ENCODE peak calls at places on chromosomes 11 and 22, in four cellular contexts. One of them, this sample, is unnamed.

GRCh38 chr11:95218149-95218548 is 12.9 kb downstream of the SESN3 start:
- DNase-seq in fibroblast of the aortic adventitia: no peak
- DNase-seq in activated CD4-positive, alpha-beta T cell treated with anti-CD3 and anti-CD28 coated beads, Interleukin-2, amount 10 ng/mL, durations not matched to agents 24 days and 14 days: no peak
- DNase-seq in iPS DF 19.7: no peak
- DNase-seq in this sample: no peak

GRCh38 chr22:48743601-48744282 is 1083.9 kb downstream of the BRD1 start:
- DNase-seq in fibroblast of the aortic adventitia: no peak
- DNase-seq in iPS DF 19.7: no peak
- DNase-seq in activated CD4-positive, alpha-beta T cell treated with anti-CD3 and anti-CD28 coated beads, Interleukin-2, amount 10 ng/mL, durations not matched to agents 24 days and 14 days: no peak
- DNase-seq in this sample: no peak

GRCh38 chr22:48889887-48890692 is 937.6 kb downstream of the BRD1 start:
- DNase-seq in iPS DF 19.7: no peak
- DNase-seq in fibroblast of the aortic adventitia: no peak
- DNase-seq in activated CD4-positive, alpha-beta T cell treated with anti-CD3 and anti-CD28 coated beads, Interleukin-2, amount 10 ng/mL, durations not matched to agents 24 days and 14 days: no peak
- DNase-seq in this sample: no peak

GRCh38 chr11:78838417-78838816 is 263.8 kb upstream of the NARS2 start:
- DNase-seq in fibroblast of the aortic adventitia: no peak
- DNase-seq in activated CD4-positive, alpha-beta T cell treated with anti-CD3 and anti-CD28 coated beads, Interleukin-2, amount 10 ng/mL, durations not matched to agents 24 days and 14 days: no peak
- DNase-seq in iPS DF 19.7: no peak
- DNase-seq in this sample: peak

GRCh38 chr11:76654310-76654851 is 16.2 kb downstream of the LRRC32 start:
- DNase-seq in iPS DF 19.7: no peak
- DNase-seq in activated CD4-positive, alpha-beta T cell treated with anti-CD3 and anti-CD28 coated beads, Interleukin-2, amount 10 ng/mL, durations not matched to agents 24 days and 14 days: no peak
- DNase-seq in fibroblast of the aortic adventitia: peak
- DNase-seq in this sample: no peak

GRCh38 chr22:19431641-19432091 is at the start of gene HIRA:
- DNase-seq in activated CD4-positive, alpha-beta T cell treated with anti-CD3 and anti-CD28 coated beads, Interleukin-2, amount 10 ng/mL, durations not matched to agents 24 days and 14 days: peak
- DNase-seq in iPS DF 19.7: no peak
- DNase-seq in fibroblast of the aortic adventitia: peak
- DNase-seq in this sample: peak

GRCh38 chr22:44151661-44152060 is 29.1 kb upstream of the PARVG start:
- DNase-seq in fibroblast of the aortic adventitia: peak
- DNase-seq in activated CD4-positive, alpha-beta T cell treated with anti-CD3 and anti-CD28 coated beads, Interleukin-2, amount 10 ng/mL, durations not matched to agents 24 days and 14 days: no peak
- DNase-seq in iPS DF 19.7: no peak
- DNase-seq in this sample: no peak

GRCh38 chr11:10294289-10294953 is 402 bp upstream of the SBF2 start:
- DNase-seq in activated CD4-positive, alpha-beta T cell treated with anti-CD3 and anti-CD28 coated beads, Interleukin-2, amount 10 ng/mL, durations not matched to agents 24 days and 14 days: no peak
- DNase-seq in fibroblast of the aortic adventitia: peak
- DNase-seq in iPS DF 19.7: no peak
- DNase-seq in this sample: peak

GRCh38 chr11:33560729-33561128 is 139.9 kb downstream of the C11orf91 start:
- DNase-seq in iPS DF 19.7: no peak
- DNase-seq in fibroblast of the aortic adventitia: no peak
- DNase-seq in activated CD4-positive, alpha-beta T cell treated with anti-CD3 and anti-CD28 coated beads, Interleukin-2, amount 10 ng/mL, durations not matched to agents 24 days and 14 days: no peak
- DNase-seq in this sample: peak

GRCh38 chr22:39241632-39242388 is 3.0 kb downstream of the PDGFB start:
- DNase-seq in iPS DF 19.7: no peak
- DNase-seq in fibroblast of the aortic adventitia: no peak
- DNase-seq in activated CD4-positive, alpha-beta T cell treated with anti-CD3 and anti-CD28 coated beads, Interleukin-2, amount 10 ng/mL, durations not matched to agents 24 days and 14 days: no peak
- DNase-seq in this sample: peak

GRCh38 chr11:87265132-87265531 is 227.4 kb downstream of the TMEM135 start:
- DNase-seq in fibroblast of the aortic adventitia: peak
- DNase-seq in iPS DF 19.7: no peak
- DNase-seq in activated CD4-positive, alpha-beta T cell treated with anti-CD3 and anti-CD28 coated beads, Interleukin-2, amount 10 ng/mL, durations not matched to agents 24 days and 14 days: no peak
- DNase-seq in this sample: no peak

GRCh38 chr11:102267602-102268001 is 49.7 kb upstream of the BIRC3 start:
- DNase-seq in iPS DF 19.7: no peak
- DNase-seq in fibroblast of the aortic adventitia: peak
- DNase-seq in activated CD4-positive, alpha-beta T cell treated with anti-CD3 and anti-CD28 coated beads, Interleukin-2, amount 10 ng/mL, durations not matched to agents 24 days and 14 days: no peak
- DNase-seq in this sample: no peak

GRCh38 chr22:30649430-30650007 is 13.9 kb downstream of the SLC35E4 start:
- DNase-seq in activated CD4-positive, alpha-beta T cell treated with anti-CD3 and anti-CD28 coated beads, Interleukin-2, amount 10 ng/mL, durations not matched to agents 24 days and 14 days: peak
- DNase-seq in iPS DF 19.7: no peak
- DNase-seq in fibroblast of the aortic adventitia: peak
- DNase-seq in this sample: peak

GRCh38 chr22:38941488-38941987 is 15.9 kb upstream of the APOBEC3A start:
- DNase-seq in fibroblast of the aortic adventitia: no peak
- DNase-seq in activated CD4-positive, alpha-beta T cell treated with anti-CD3 and anti-CD28 coated beads, Interleukin-2, amount 10 ng/mL, durations not matched to agents 24 days and 14 days: peak
- DNase-seq in iPS DF 19.7: no peak
- DNase-seq in this sample: no peak

GRCh38 chr22:35736166-35736565 is 18.5 kb downstream of the APOL5 start:
- DNase-seq in fibroblast of the aortic adventitia: no peak
- DNase-seq in activated CD4-positive, alpha-beta T cell treated with anti-CD3 and anti-CD28 coated beads, Interleukin-2, amount 10 ng/mL, durations not matched to agents 24 days and 14 days: no peak
- DNase-seq in iPS DF 19.7: no peak
- DNase-seq in this sample: no peak

GRCh38 chr22:19687561-19688300 is 26.6 kb upstream of the SEPTIN5 start:
- DNase-seq in fibroblast of the aortic adventitia: no peak
- DNase-seq in activated CD4-positive, alpha-beta T cell treated with anti-CD3 and anti-CD28 coated beads, Interleukin-2, amount 10 ng/mL, durations not matched to agents 24 days and 14 days: no peak
- DNase-seq in iPS DF 19.7: no peak
- DNase-seq in this sample: no peak

GRCh38 chr22:49965291-49966040 is 4.9 kb downstream of the PIM3 start:
- DNase-seq in activated CD4-positive, alpha-beta T cell treated with anti-CD3 and anti-CD28 coated beads, Interleukin-2, amount 10 ng/mL, durations not matched to agents 24 days and 14 days: peak
- DNase-seq in iPS DF 19.7: no peak
- DNase-seq in fibroblast of the aortic adventitia: no peak
- DNase-seq in this sample: no peak

GRCh38 chr11:41446107-41446506 is 13.3 kb downstream of the LRRC4C start:
- DNase-seq in fibroblast of the aortic adventitia: no peak
- DNase-seq in iPS DF 19.7: no peak
- DNase-seq in activated CD4-positive, alpha-beta T cell treated with anti-CD3 and anti-CD28 coated beads, Interleukin-2, amount 10 ng/mL, durations not matched to agents 24 days and 14 days: no peak
- DNase-seq in this sample: no peak

GRCh38 chr11:128294001-128294684 is 293.2 kb downstream of the ETS1 start:
- DNase-seq in iPS DF 19.7: no peak
- DNase-seq in activated CD4-positive, alpha-beta T cell treated with anti-CD3 and anti-CD28 coated beads, Interleukin-2, amount 10 ng/mL, durations not matched to agents 24 days and 14 days: peak
- DNase-seq in fibroblast of the aortic adventitia: no peak
- DNase-seq in this sample: peak

GRCh38 chr11:127042445-127042844 is 41.9 kb upstream of the KIRREL3 start:
- DNase-seq in fibroblast of the aortic adventitia: no peak
- DNase-seq in iPS DF 19.7: no peak
- DNase-seq in activated CD4-positive, alpha-beta T cell treated with anti-CD3 and anti-CD28 coated beads, Interleukin-2, amount 10 ng/mL, durations not matched to agents 24 days and 14 days: no peak
- DNase-seq in this sample: no peak

GRCh38 chr22:43530864-43531201 is 119.0 kb downstream of the MPPED1 start:
- DNase-seq in iPS DF 19.7: no peak
- DNase-seq in activated CD4-positive, alpha-beta T cell treated with anti-CD3 and anti-CD28 coated beads, Interleukin-2, amount 10 ng/mL, durations not matched to agents 24 days and 14 days: no peak
- DNase-seq in fibroblast of the aortic adventitia: no peak
- DNase-seq in this sample: no peak

GRCh38 chr22:32686354-32686753 is 115.2 kb upstream of the TIMP3 start:
- DNase-seq in iPS DF 19.7: no peak
- DNase-seq in activated CD4-positive, alpha-beta T cell treated with anti-CD3 and anti-CD28 coated beads, Interleukin-2, amount 10 ng/mL, durations not matched to agents 24 days and 14 days: no peak
- DNase-seq in fibroblast of the aortic adventitia: peak
- DNase-seq in this sample: no peak

GRCh38 chr11:2377511-2378443 is 667 bp downstream of the CD81 start:
- DNase-seq in fibroblast of the aortic adventitia: no peak
- DNase-seq in iPS DF 19.7: no peak
- DNase-seq in activated CD4-positive, alpha-beta T cell treated with anti-CD3 and anti-CD28 coated beads, Interleukin-2, amount 10 ng/mL, durations not matched to agents 24 days and 14 days: peak
- DNase-seq in this sample: peak

GRCh38 chr22:24455751-24456426 is 28.5 kb downstream of the ADORA2A start:
- DNase-seq in fibroblast of the aortic adventitia: peak
- DNase-seq in activated CD4-positive, alpha-beta T cell treated with anti-CD3 and anti-CD28 coated beads, Interleukin-2, amount 10 ng/mL, durations not matched to agents 24 days and 14 days: no peak
- DNase-seq in iPS DF 19.7: no peak
- DNase-seq in this sample: no peak

This sample was measured in DMS53.